ENCODE peak calls at places on chromosomes 3 and 15, in nine cellular contexts. A is HT1080; P is activated naive CD4-positive, alpha-beta T cell; T is skeletal muscle cell; Y is caudate nucleus; E is stimulated activated CD4-positive, alpha-beta T cell treated with anti-CD3 and anti-CD28 coated beads, Interleukin-4, amount 100 ng/mL, for 4 hours; V is AG10803; C is brain microvascular endothelial cell; U is globus pallidus. B is an unnamed sample.

GRCh38 chr15:34679326-34679725 is 75.5 kb downstream of the GJD2 start:
- DNase-seq in C (no peak), Y (no peak), T (no peak), A (no peak), V (no peak), U (no peak), E (no peak), P (no peak), B (no peak)

GRCh38 chr15:74906450-74907276 is at the start of gene FAM219B:
- DNase-seq in E (peak; percentile 74), A (peak; percentile 69), V (peak; percentile 84), C (peak; percentile 77), Y (peak; percentile 79), P (peak; percentile 50), U (peak; percentile 90), T (peak; percentile 52), B (peak; percentile 84)

GRCh38 chr3:149152420-149152819 is 23.0 kb downstream of the HPS3 start:
- DNase-seq in C (peak; percentile 59), E (no peak), U (no peak), P (no peak), V (peak; percentile 66), Y (no peak), T (no peak), A (peak; percentile 83), B (peak; percentile 45)

GRCh38 chr15:101014921-101015841 is 96.0 kb downstream of the LRRK1 start:
- DNase-seq in Y (peak; percentile 25), E (peak; percentile 74), P (peak; percentile 31), U (peak; percentile 43), V (peak; percentile 52), A (peak; percentile 56), C (peak; percentile 45), T (no peak), B (peak; percentile 74)

GRCh38 chr3:89698208-89698830 is 590.9 kb downstream of the EPHA3 start:
- DNase-seq in T (no peak), P (no peak), C (no peak), A (peak; percentile 17), Y (no peak), U (no peak), V (no peak), E (no peak), B (no peak)

GRCh38 chr15:88257311-88257901 is 867 bp upstream of the NTRK3 start:
- DNase-seq in U (peak; percentile 54), Y (peak; percentile 56), A (no peak), T (no peak), C (no peak), P (no peak), V (no peak), E (no peak), B (no peak)

GRCh38 chr15:30865257-30865656 is 38.5 kb upstream of the FAN1 start:
- DNase-seq in C (no peak), V (no peak), E (no peak), U (no peak), P (no peak), A (no peak), T (no peak), Y (no peak), B (no peak)

GRCh38 chr3:117278424-117279190 is 569.0 kb downstream of the TUSC7 start:
- DNase-seq in T (no peak), Y (no peak), A (peak; percentile 72), C (no peak), U (no peak), P (no peak), E (no peak), V (no peak), B (no peak)

GRCh38 chr3:52281980-52282801 is 3.7 kb upstream of the WDR82 start:
- DNase-seq in U (no peak), P (peak; percentile 12), A (no peak), E (no peak), Y (no peak), V (peak; percentile 23), C (peak; percentile 14), T (no peak), B (peak; percentile 72)

GRCh38 chr3:10370429-10370828 is 49.5 kb upstream of the SEC13 start:
- DNase-seq in V (peak; percentile 42), Y (peak; percentile 53), C (peak; percentile 64), U (no peak), T (no peak), E (no peak), P (no peak), A (peak; percentile 68), B (no peak)

GRCh38 chr15:64016257-64016656 is 30.0 kb downstream of the DAPK2 start:
- DNase-seq in U (no peak), E (no peak), T (no peak), V (no peak), P (no peak), C (no peak), A (no peak), Y (no peak), B (no peak)

GRCh38 chr3:183769453-183769852 is 55.9 kb downstream of the MAP6D1 start:
- DNase-seq in T (no peak), V (no peak), C (no peak), Y (no peak), P (no peak), U (no peak), E (no peak), A (no peak), B (no peak)

GRCh38 chr3:154598166-154598565 is 168.2 kb upstream of the GPR149 start:
- DNase-seq in V (no peak), Y (no peak), E (no peak), U (no peak), T (no peak), P (no peak), A (no peak), C (no peak), B (no peak)

GRCh38 chr15:101128191-101128590 is 123.7 kb downstream of the CHSY1 start:
- DNase-seq in A (peak; percentile 76), C (peak; percentile 92), V (peak; percentile 98), E (no peak), Y (no peak), T (peak; percentile 98), P (no peak), U (no peak), B (no peak)

GRCh38 chr3:134315286-134316106 is 58.8 kb downstream of the AMOTL2 start:
- DNase-seq in V (peak; percentile 89), T (peak; percentile 87), P (no peak), A (peak; percentile 76), Y (no peak), C (peak; percentile 88), U (no peak), E (no peak), B (no peak)

GRCh38 chr15:94412979-94413741 is 181.8 kb downstream of the MCTP2 start:
- DNase-seq in U (no peak), C (no peak), E (no peak), Y (no peak), T (no peak), V (peak; percentile 16), P (no peak), A (no peak), B (no peak)

GRCh38 chr3:11140054-11140712 is 14.1 kb upstream of the HRH1 start:
- DNase-seq in A (no peak), U (no peak), P (no peak), C (no peak), E (no peak), T (no peak), V (no peak), Y (no peak), B (peak; percentile 73)

GRCh38 chr3:127750226-127751031 is 71.9 kb downstream of the MGLL start:
- DNase-seq in C (peak; percentile 59), A (peak; percentile 97), V (peak; percentile 86), U (no peak), T (peak; percentile 68), Y (no peak), P (no peak), E (no peak), B (no peak)

GRCh38 chr3:160287666-160288065 is 62.4 kb downstream of the C3orf80 start:
- DNase-seq in P (no peak), V (peak; percentile 24), T (no peak), Y (no peak), A (no peak), C (no peak), E (no peak), U (no peak), B (no peak)

GRCh38 chr3:81914254-81914653 is 152.8 kb upstream of the GBE1 start:
- DNase-seq in U (no peak), T (no peak), C (no peak), V (no peak), A (peak; percentile 11), P (no peak), E (no peak), Y (no peak), B (no peak)

GRCh38 chr3:48891606-48892005 is 7.1 kb downstream of the SLC25A20 start:
- DNase-seq in Y (no peak), P (no peak), A (no peak), V (no peak), T (no peak), E (no peak), C (no peak), U (no peak), B (no peak)

GRCh38 chr3:13137808-13138565 is 64.8 kb upstream of the IQSEC1 start:
- DNase-seq in T (no peak), U (no peak), E (no peak), Y (no peak), P (no peak), V (no peak), A (no peak), C (no peak), B (no peak)

GRCh38 chr3:129723558-129724324 is 117.3 kb upstream of the PLXND1 start:
- DNase-seq in V (peak; percentile 95), P (no peak), C (peak; percentile 83), Y (no peak), E (no peak), A (peak; percentile 16), T (peak; percentile 92), U (peak; percentile 50), B (no peak)

GRCh38 chr3:132253262-132253878 is 63.8 kb upstream of the ACP3 start:
- DNase-seq in P (no peak), A (peak; percentile 56), U (peak; percentile 40), V (peak; percentile 67), E (no peak), C (peak; percentile 51), T (no peak), Y (no peak), B (no peak)

B was measured in activated CD4-positive, alpha-beta memory T cell treated with anti-CD3 and anti-CD28 coated beads, Interleukin-2, amount 10 ng/mL, durations not matched to agents 7 days and 5 days.